ENCODE peak calls at places on chromosome 9, in ten cellular contexts. One of them, this sample, is unnamed.
A peak's percentile ranks its signal among the peaks of the same experiment; 100 is the strongest.

GRCh38 chr9:68502279-68502678 is 38.4 kb downstream of the TMEM252 start:
- DNase-seq in adrenal gland: no peak
- DNase-seq in tibial artery: no peak
- DNase-seq in heart left ventricle: no peak
- DNase-seq in GM23338: no peak
- DNase-seq in heart right ventricle: no peak
- DNase-seq in kidney: no peak
- DNase-seq in esophagus squamous epithelium: no peak
- DNase-seq in mucosa of descending colon: no peak
- DNase-seq in upper lobe of right lung: no peak
- DNase-seq in this sample: no peak

GRCh38 chr9:36328798-36329411 is 70.7 kb upstream of the GNE start:
- DNase-seq in tibial artery: no peak
- DNase-seq in upper lobe of right lung: no peak
- DNase-seq in esophagus squamous epithelium: no peak
- DNase-seq in mucosa of descending colon: peak; percentile 86
- DNase-seq in adrenal gland: peak; percentile 57
- DNase-seq in GM23338: peak; percentile 76
- DNase-seq in heart right ventricle: no peak
- DNase-seq in kidney: no peak
- DNase-seq in heart left ventricle: no peak
- DNase-seq in this sample: no peak

GRCh38 chr9:124521142-124521541 is 13.9 kb upstream of the NR5A1 start:
- DNase-seq in tibial artery: no peak
- DNase-seq in adrenal gland: no peak
- DNase-seq in esophagus squamous epithelium: no peak
- DNase-seq in upper lobe of right lung: no peak
- DNase-seq in mucosa of descending colon: no peak
- DNase-seq in GM23338: no peak
- DNase-seq in kidney: no peak
- DNase-seq in heart left ventricle: no peak
- DNase-seq in heart right ventricle: no peak
- DNase-seq in this sample: no peak

GRCh38 chr9:26264709-26265601 is 586.7 kb upstream of the TUSC1 start:
- DNase-seq in adrenal gland: no peak
- DNase-seq in tibial artery: no peak
- DNase-seq in heart left ventricle: no peak
- DNase-seq in mucosa of descending colon: no peak
- DNase-seq in GM23338: no peak
- DNase-seq in kidney: no peak
- DNase-seq in esophagus squamous epithelium: no peak
- DNase-seq in heart right ventricle: no peak
- DNase-seq in upper lobe of right lung: no peak
- DNase-seq in this sample: no peak

GRCh38 chr9:115162946-115163345 is 45.0 kb upstream of the TNC start:
- DNase-seq in mucosa of descending colon: no peak
- DNase-seq in GM23338: no peak
- DNase-seq in esophagus squamous epithelium: no peak
- DNase-seq in heart left ventricle: no peak
- DNase-seq in adrenal gland: no peak
- DNase-seq in kidney: no peak
- DNase-seq in heart right ventricle: no peak
- DNase-seq in upper lobe of right lung: no peak
- DNase-seq in tibial artery: no peak
- DNase-seq in this sample: no peak

GRCh38 chr9:18806277-18806676 is 226.7 kb downstream of the SAXO1 start:
- DNase-seq in mucosa of descending colon: no peak
- DNase-seq in esophagus squamous epithelium: no peak
- DNase-seq in heart left ventricle: no peak
- DNase-seq in GM23338: no peak
- DNase-seq in kidney: no peak
- DNase-seq in adrenal gland: no peak
- DNase-seq in upper lobe of right lung: no peak
- DNase-seq in tibial artery: no peak
- DNase-seq in heart right ventricle: no peak
- DNase-seq in this sample: no peak

GRCh38 chr9:91536211-91536691 is 112.6 kb upstream of the NFIL3 start:
- DNase-seq in upper lobe of right lung: no peak
- DNase-seq in mucosa of descending colon: peak; percentile 78
- DNase-seq in heart left ventricle: no peak
- DNase-seq in tibial artery: no peak
- DNase-seq in heart right ventricle: no peak
- DNase-seq in adrenal gland: no peak
- DNase-seq in GM23338: no peak
- DNase-seq in esophagus squamous epithelium: no peak
- DNase-seq in kidney: no peak
- DNase-seq in this sample: no peak

GRCh38 chr9:20642045-20642444 is 19.7 kb upstream of the MLLT3 start:
- DNase-seq in adrenal gland: no peak
- DNase-seq in esophagus squamous epithelium: no peak
- DNase-seq in upper lobe of right lung: no peak
- DNase-seq in heart right ventricle: no peak
- DNase-seq in tibial artery: no peak
- DNase-seq in kidney: no peak
- DNase-seq in GM23338: no peak
- DNase-seq in heart left ventricle: no peak
- DNase-seq in mucosa of descending colon: no peak
- DNase-seq in this sample: no peak

GRCh38 chr9:14159440-14160222 is 154.3 kb downstream of the NFIB start:
- DNase-seq in mucosa of descending colon: no peak
- DNase-seq in heart left ventricle: no peak
- DNase-seq in adrenal gland: no peak
- DNase-seq in upper lobe of right lung: no peak
- DNase-seq in kidney: no peak
- DNase-seq in GM23338: no peak
- DNase-seq in tibial artery: no peak
- DNase-seq in heart right ventricle: no peak
- DNase-seq in esophagus squamous epithelium: no peak
- DNase-seq in this sample: no peak

GRCh38 chr9:137757613-137758029 is 120.0 kb upstream of the CACNA1B start:
- DNase-seq in heart right ventricle: no peak
- DNase-seq in tibial artery: no peak
- DNase-seq in kidney: peak; percentile 66
- DNase-seq in GM23338: no peak
- DNase-seq in heart left ventricle: no peak
- DNase-seq in adrenal gland: no peak
- DNase-seq in upper lobe of right lung: no peak
- DNase-seq in esophagus squamous epithelium: no peak
- DNase-seq in mucosa of descending colon: no peak
- DNase-seq in this sample: no peak

GRCh38 chr9:98494852-98495251 is 213.9 kb downstream of the GABBR2 start:
- DNase-seq in GM23338: no peak
- DNase-seq in esophagus squamous epithelium: no peak
- DNase-seq in upper lobe of right lung: no peak
- DNase-seq in kidney: no peak
- DNase-seq in heart left ventricle: no peak
- DNase-seq in mucosa of descending colon: no peak
- DNase-seq in adrenal gland: no peak
- DNase-seq in heart right ventricle: no peak
- DNase-seq in tibial artery: no peak
- DNase-seq in this sample: no peak

GRCh38 chr9:20591223-20591622 is 31.1 kb downstream of the MLLT3 start:
- DNase-seq in kidney: no peak
- DNase-seq in tibial artery: no peak
- DNase-seq in esophagus squamous epithelium: no peak
- DNase-seq in adrenal gland: no peak
- DNase-seq in mucosa of descending colon: no peak
- DNase-seq in heart right ventricle: no peak
- DNase-seq in GM23338: no peak
- DNase-seq in upper lobe of right lung: no peak
- DNase-seq in heart left ventricle: no peak
- DNase-seq in this sample: no peak

GRCh38 chr9:80127920-80128319 is 556.2 kb downstream of the TLE4 start:
- DNase-seq in GM23338: no peak
- DNase-seq in upper lobe of right lung: no peak
- DNase-seq in heart left ventricle: no peak
- DNase-seq in heart right ventricle: no peak
- DNase-seq in kidney: no peak
- DNase-seq in esophagus squamous epithelium: no peak
- DNase-seq in mucosa of descending colon: no peak
- DNase-seq in tibial artery: no peak
- DNase-seq in adrenal gland: no peak
- DNase-seq in this sample: no peak

GRCh38 chr9:76419782-76420380 is 25.7 kb upstream of the RFK start:
- DNase-seq in GM23338: peak; percentile 72
- DNase-seq in mucosa of descending colon: peak; percentile 49
- DNase-seq in tibial artery: no peak
- DNase-seq in heart left ventricle: no peak
- DNase-seq in heart right ventricle: no peak
- DNase-seq in upper lobe of right lung: no peak
- DNase-seq in kidney: no peak
- DNase-seq in esophagus squamous epithelium: no peak
- DNase-seq in adrenal gland: peak; percentile 45
- DNase-seq in this sample: no peak

DNA sequence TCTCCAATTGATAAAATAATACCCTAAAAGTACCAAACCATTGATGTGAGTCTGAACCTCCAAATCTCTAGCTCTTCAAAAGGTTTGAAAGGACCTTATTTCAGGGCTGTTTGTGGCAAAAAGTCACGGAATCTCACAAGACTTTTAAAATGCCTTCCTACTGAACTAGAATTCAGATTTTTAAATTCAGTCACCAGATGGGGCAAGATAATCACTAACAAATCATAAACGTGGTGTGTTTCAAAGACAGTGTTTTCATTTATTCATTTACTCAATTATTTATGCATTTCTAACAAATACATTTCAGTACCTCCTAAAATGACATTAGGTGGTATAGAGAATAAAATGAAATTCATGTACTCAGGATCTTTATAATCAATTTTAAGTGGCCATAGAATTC is 68.2 kb upstream of the SMC2 start:
- DNase-seq in esophagus squamous epithelium: no peak
- DNase-seq in tibial artery: no peak
- DNase-seq in mucosa of descending colon: no peak
- DNase-seq in heart left ventricle: no peak
- DNase-seq in adrenal gland: no peak
- DNase-seq in GM23338: no peak
- DNase-seq in heart right ventricle: no peak
- DNase-seq in upper lobe of right lung: no peak
- DNase-seq in kidney: no peak
- DNase-seq in this sample: no peak
- TF ChIP-seq CTCF in esophagus squamous epithelium: no peak
- TF ChIP-seq CTCF in tibial artery: peak; percentile 14
- TF ChIP-seq CTCF in mucosa of descending colon: no peak
- TF ChIP-seq CTCF in heart left ventricle: no peak
- TF ChIP-seq CTCF in adrenal gland: no peak
- TF ChIP-seq CTCF in GM23338: no peak
- TF ChIP-seq CTCF in heart right ventricle: peak; percentile 30
- TF ChIP-seq CTCF in upper lobe of right lung: no peak
- TF ChIP-seq CTCF in kidney: no peak
- TF ChIP-seq CTCF in this sample: no peak

GRCh38 chr9:16485155-16485554 is 385.3 kb downstream of the BNC2 start:
- DNase-seq in adrenal gland: no peak
- DNase-seq in esophagus squamous epithelium: no peak
- DNase-seq in heart left ventricle: no peak
- DNase-seq in GM23338: no peak
- DNase-seq in heart right ventricle: no peak
- DNase-seq in kidney: no peak
- DNase-seq in tibial artery: no peak
- DNase-seq in mucosa of descending colon: no peak
- DNase-seq in upper lobe of right lung: no peak
- DNase-seq in this sample: no peak
- H3K4me1 ChIP-seq in adrenal gland: no peaks in the 10 kb centered on the region
- H3K4me1 ChIP-seq in esophagus squamous epithelium: no peaks in the 10 kb centered on the region
- H3K4me1 ChIP-seq in heart left ventricle: no peaks in the 10 kb centered on the region
- H3K4me1 ChIP-seq in GM23338: peaks cover 41% of the 10 kb centered on the region
- H3K4me1 ChIP-seq in heart right ventricle: no peaks in the 10 kb centered on the region
- H3K4me1 ChIP-seq in kidney: peaks cover 2% of the 10 kb centered on the region
- H3K4me1 ChIP-seq in tibial artery: no peaks in the 10 kb centered on the region
- H3K4me1 ChIP-seq in mucosa of descending colon: no peaks in the 10 kb centered on the region
- H3K4me1 ChIP-seq in upper lobe of right lung: no peaks in the 10 kb centered on the region
- H3K4me1 ChIP-seq in this sample: no peaks in the 10 kb centered on the region

GRCh38 chr9:122832194-122832593 is 3.8 kb upstream of the PDCL start:
- DNase-seq in tibial artery: no peak
- DNase-seq in GM23338: no peak
- DNase-seq in adrenal gland: no peak
- DNase-seq in heart right ventricle: no peak
- DNase-seq in esophagus squamous epithelium: no peak
- DNase-seq in mucosa of descending colon: no peak
- DNase-seq in heart left ventricle: no peak
- DNase-seq in kidney: no peak
- DNase-seq in upper lobe of right lung: no peak
- DNase-seq in this sample: no peak

GRCh38 chr9:122837266-122837850 is 9.0 kb upstream of the PDCL start:
- DNase-seq in esophagus squamous epithelium: no peak
- DNase-seq in heart left ventricle: no peak
- DNase-seq in kidney: no peak
- DNase-seq in upper lobe of right lung: no peak
- DNase-seq in heart right ventricle: no peak
- DNase-seq in tibial artery: no peak
- DNase-seq in GM23338: no peak
- DNase-seq in adrenal gland: no peak
- DNase-seq in mucosa of descending colon: no peak
- DNase-seq in this sample: no peak

GRCh38 chr9:122835313-122835731 is 6.9 kb upstream of the PDCL start:
- DNase-seq in upper lobe of right lung: no peak
- DNase-seq in esophagus squamous epithelium: no peak
- DNase-seq in GM23338: peak; percentile 50
- DNase-seq in heart left ventricle: no peak
- DNase-seq in adrenal gland: no peak
- DNase-seq in tibial artery: no peak
- DNase-seq in kidney: no peak
- DNase-seq in heart right ventricle: no peak
- DNase-seq in mucosa of descending colon: no peak
- DNase-seq in this sample: no peak
- TF ChIP-seq CTCF in upper lobe of right lung: peak; percentile 13
- TF ChIP-seq CTCF in esophagus squamous epithelium: no peak
- TF ChIP-seq CTCF in GM23338: peak; percentile 21
- TF ChIP-seq CTCF in heart left ventricle: no peak
- TF ChIP-seq CTCF in adrenal gland: no peak
- TF ChIP-seq CTCF in tibial artery: no peak
- TF ChIP-seq CTCF in kidney: no peak
- TF ChIP-seq CTCF in heart right ventricle: peak; percentile 15
- TF ChIP-seq CTCF in mucosa of descending colon: no peak
- TF ChIP-seq CTCF in this sample: no peak

DNA sequence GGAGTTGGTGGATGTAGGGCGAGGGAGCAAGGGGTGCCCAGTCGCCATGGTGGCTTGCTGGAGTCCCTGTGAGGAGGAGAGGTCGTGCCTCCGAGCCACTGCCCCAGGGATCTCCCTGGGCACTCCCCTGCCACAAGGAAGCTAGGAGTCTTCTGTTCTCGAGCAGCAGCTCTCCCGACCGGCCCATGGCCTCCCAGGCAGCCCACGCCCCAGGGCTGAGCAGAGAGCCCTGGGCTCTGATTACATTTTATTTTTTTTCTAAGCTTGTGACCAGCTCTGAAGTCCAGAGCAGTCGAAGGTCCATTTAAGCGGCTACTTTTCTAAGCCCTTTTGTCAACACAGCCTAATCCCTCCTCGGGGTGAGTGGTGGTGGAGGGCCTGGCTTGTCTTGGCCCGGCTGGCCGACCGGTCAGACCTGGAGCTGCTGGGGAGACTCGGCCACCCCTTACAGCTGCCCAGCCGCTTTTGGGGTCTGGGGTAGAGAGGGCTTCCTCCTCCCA is 2.1 kb downstream of the RXRA start:
- DNase-seq in tibial artery: no peak
- DNase-seq in adrenal gland: peak; percentile 35
- DNase-seq in kidney: peak; percentile 78
- DNase-seq in GM23338: no peak
- DNase-seq in heart right ventricle: no peak
- DNase-seq in esophagus squamous epithelium: no peak
- DNase-seq in mucosa of descending colon: peak; percentile 71
- DNase-seq in upper lobe of right lung: no peak
- DNase-seq in heart left ventricle: peak; percentile 48
- DNase-seq in this sample: peak; percentile 54
- H3K4me1 ChIP-seq in tibial artery: peaks cover 79% of the 10 kb centered on the region
- H3K4me1 ChIP-seq in adrenal gland: peaks cover 59% of the 10 kb centered on the region
- H3K4me1 ChIP-seq in kidney: peaks cover 70% of the 10 kb centered on the region
- H3K4me1 ChIP-seq in GM23338: peaks cover 2% of the 10 kb centered on the region
- H3K4me1 ChIP-seq in heart right ventricle: peaks cover 75% of the 10 kb centered on the region
- H3K4me1 ChIP-seq in esophagus squamous epithelium: peaks cover 65% of the 10 kb centered on the region
- H3K4me1 ChIP-seq in mucosa of descending colon: peaks cover 60% of the 10 kb centered on the region
- H3K4me1 ChIP-seq in upper lobe of right lung: peaks cover 60% of the 10 kb centered on the region
- H3K4me1 ChIP-seq in heart left ventricle: peaks cover 69% of the 10 kb centered on the region
- H3K4me1 ChIP-seq in this sample: peaks cover 77% of the 10 kb centered on the region

This sample was measured in lower lobe of right lung.